ENCODE peak calls at places on chromosomes 2 and 18, in nine cellular contexts. N is activated B cell treated with CpG ODN at 0.5 μM for 24 hours; L is HFF-Myc; W is AG08395; H is body of pancreas; Z is stimulated activated CD4-positive, alpha-beta T cell treated with anti-CD3 and anti-CD28 coated beads, Interleukin-12 subunit alpha, Interleukin-12 subunit beta, amount 100 ng/mL, for 4 hours; Q is ELR; R is H54; C is NCI-H446 treated with DMSO at 0.1 percent for 48 hours. U is an unnamed sample.

GRCh38 chr2:184599054-184599874 is 935 bp downstream of the ZNF804A start:
- DNase-seq in L (no peak), R (peak; percentile 24), Z (no peak), W (no peak), H (peak; percentile 30), Q (peak; percentile 72), N (no peak), C (peak; percentile 50), U (no peak)

GRCh38 chr2:43139996-43140621 is 86.3 kb downstream of the ZFP36L2 start:
- DNase-seq in Z (no peak), C (no peak), H (no peak), L (peak; percentile 66), N (no peak), R (no peak), Q (no peak), W (peak; percentile 54), U (no peak)

GRCh38 chr2:169507698-169508097 is 1.8 kb upstream of the KLHL41 start:
- DNase-seq in Q (peak; percentile 88), H (no peak), L (peak; percentile 16), N (no peak), C (peak; percentile 87), R (peak; percentile 21), Z (no peak), W (peak; percentile 41), U (no peak)

GRCh38 chr18:52337286-52337685 is 2.7 kb upstream of the DCC start:
- DNase-seq in Q (peak; percentile 5), H (no peak), L (no peak), C (no peak), N (no peak), R (no peak), W (peak; percentile 26), Z (no peak), U (no peak)

GRCh38 chr2:240564571-240565266 is 3.6 kb upstream of the RNPEPL1 start:
- DNase-seq in H (no peak), C (no peak), Q (peak; percentile 50), R (no peak), N (no peak), Z (no peak), L (no peak), W (no peak), U (no peak)

GRCh38 chr2:854460-854859 is 96.2 kb upstream of the SNTG2 start:
- DNase-seq in C (no peak), L (no peak), H (peak; percentile 66), Q (peak; percentile 4), Z (peak; percentile 12), R (peak; percentile 20), W (peak; percentile 19), N (no peak), U (no peak)

GRCh38 chr2:68709421-68709911 is 25.1 kb upstream of the ARHGAP25 start:
- DNase-seq in Z (no peak), W (peak; percentile 70), H (no peak), C (peak; percentile 2), Q (peak; percentile 77), R (peak; percentile 23), N (no peak), L (peak; percentile 44), U (no peak)

GRCh38 chr2:235247001-235247400 is 246.8 kb upstream of the AGAP1 start:
- DNase-seq in H (no peak), Z (no peak), Q (no peak), N (no peak), R (no peak), W (no peak), L (no peak), C (no peak), U (no peak)

GRCh38 chr2:120499784-120500495 is 154.0 kb downstream of the INHBB start:
- DNase-seq in L (no peak), N (no peak), Z (no peak), Q (peak; percentile 30), R (peak; percentile 36), C (no peak), W (no peak), H (no peak), U (no peak)

GRCh38 chr2:19607400-19607799 is 249.0 kb upstream of the OSR1 start:
- DNase-seq in W (no peak), Q (peak; percentile 78), N (no peak), R (no peak), C (no peak), Z (no peak), L (no peak), H (no peak), U (no peak)